ENCODE peak calls at places on chromosome 2, in four cellular contexts. Y is IMR-90, Z is T1000, F is posterior cingulate gyrus. Q is an unnamed sample.

GRCh38 chr2:49798570-49798969 is 644.3 kb upstream of the FSHR start:
- DNase-seq in Y (no peak), Z (no peak), F (no peak), Q (no peak)

GRCh38 chr2:101185656-101186055 is 34.5 kb upstream of the TBC1D8 start:
- DNase-seq in Y (no peak), Z (no peak), F (no peak), Q (no peak)

GRCh38 chr2:112751451-112752197 is 12.8 kb downstream of the CKAP2L start:
- DNase-seq in Y (peak), Z (no peak), F (no peak), Q (no peak)

GRCh38 chr2:240107386-240107785 is 28.7 kb downstream of the COPS9 start:
- DNase-seq in Y (no peak), Z (no peak), F (no peak), Q (no peak)

GRCh38 chr2:46842876-46843275 is 72.7 kb downstream of the MCFD2 start:
- DNase-seq in Y (no peak), Z (no peak), F (no peak), Q (no peak)

GRCh38 chr2:128681351-128681906 is 362.8 kb upstream of the HS6ST1 start:
- DNase-seq in Y (no peak), Z (no peak), F (no peak), Q (peak)

GRCh38 chr2:238378230-238379095 is 48.3 kb upstream of the ASB1 start:
- DNase-seq in Y (no peak), Z (no peak), F (no peak), Q (no peak)

GRCh38 chr2:235544687-235544965 is 50.8 kb downstream of the AGAP1 start:
- DNase-seq in Y (no peak), Z (no peak), F (no peak), Q (no peak)

GRCh38 chr2:31256611-31257382 is 22.8 kb downstream of the EHD3 start:
- DNase-seq in Y (no peak), Z (no peak), F (no peak), Q (peak)

GRCh38 chr2:96259497-96259921 is 6.3 kb downstream of the TMEM127 start:
- DNase-seq in Y (no peak), Z (no peak), F (no peak), Q (no peak)

GRCh38 chr2:31411771-31412170 is 2.8 kb downstream of the XDH start:
- DNase-seq in Y (no peak), Z (no peak), F (no peak), Q (no peak)

GRCh38 chr2:28375236-28375635 is 17.4 kb upstream of the FOSL2 start:
- DNase-seq in Y (no peak), Z (no peak), F (no peak), Q (no peak)

GRCh38 chr2:22143840-22144239 is 1020.1 kb downstream of the TDRD15 start:
- DNase-seq in Y (no peak), Z (no peak), F (no peak), Q (peak)

GRCh38 chr2:152466925-152467676 is 132.1 kb downstream of the FMNL2 start:
- DNase-seq in Y (peak), Z (no peak), F (no peak), Q (no peak)

GRCh38 chr2:25424426-25425028 is 82.8 kb upstream of the DNMT3A start:
- DNase-seq in Y (no peak), Z (no peak), F (no peak), Q (no peak)

GRCh38 chr2:239726091-239726591 is 299.0 kb downstream of the NDUFA10 start:
- DNase-seq in Y (no peak), Z (no peak), F (peak), Q (no peak)

GRCh38 chr2:186546842-186547241 is 43.0 kb upstream of the ITGAV start:
- DNase-seq in Y (peak), Z (no peak), F (no peak), Q (no peak)

GRCh38 chr2:46827274-46827930 is 88.2 kb downstream of the MCFD2 start:
- DNase-seq in Y (peak), Z (peak), F (no peak), Q (no peak)

GRCh38 chr2:168796583-168797285 is 5.7 kb upstream of the NOSTRIN start:
- DNase-seq in Y (peak), Z (no peak), F (no peak), Q (no peak)

GRCh38 chr2:117997872-117998454 is 15.9 kb downstream of the CCDC93 start:
- DNase-seq in Y (no peak), Z (no peak), F (no peak), Q (no peak)

GRCh38 chr2:234331566-234331965 is 165.3 kb downstream of the ARL4C start:
- DNase-seq in Y (no peak), Z (no peak), F (no peak), Q (no peak)

GRCh38 chr2:20868377-20868776 is 45.5 kb upstream of the LDAH start:
- DNase-seq in Y (no peak), Z (no peak), F (no peak), Q (no peak)

GRCh38 chr2:239188536-239188935 is 212.3 kb downstream of the HDAC4 start:
- DNase-seq in Y (no peak), Z (no peak), F (no peak), Q (no peak)

GRCh38 chr2:92074549-92074898 is 2796.7 kb upstream of the TEKT4 start:
- DNase-seq in Y (no peak), Z (no peak), F (no peak), Q (no peak)

GRCh38 chr2:145038041-145038525 is 518.2 kb upstream of the ZEB2 start:
- DNase-seq in Y (peak), Z (no peak), F (peak), Q (no peak)

GRCh38 chr2:122105885-122106221 is 350.4 kb downstream of the TSN start:
- DNase-seq in Y (no peak), Z (no peak), F (no peak), Q (no peak)

GRCh38 chr2:27849558-27849957 is 40.6 kb downstream of the RBKS start:
- DNase-seq in Y (peak), Z (no peak), F (no peak), Q (no peak)

GRCh38 chr2:17298453-17298852 is 219.8 kb downstream of the RAD51AP2 start:
- DNase-seq in Y (no peak), Z (no peak), F (no peak), Q (no peak)

GRCh38 chr2:239763433-239764097 is 261.6 kb downstream of the NDUFA10 start:
- DNase-seq in Y (no peak), Z (no peak), F (peak), Q (peak)

GRCh38 chr2:218368621-218369153 is 12.0 kb downstream of the CATIP start:
- DNase-seq in Y (no peak), Z (no peak), F (no peak), Q (peak)

GRCh38 chr2:134405641-134406081 is 151.8 kb downstream of the MGAT5 start:
- DNase-seq in Y (peak), Z (peak), F (no peak), Q (no peak)

GRCh38 chr2:23235292-23235691 is 149.7 kb upstream of the KLHL29 start:
- DNase-seq in Y (no peak), Z (no peak), F (no peak), Q (no peak)

GRCh38 chr2:191051825-191052778 is 38.1 kb upstream of the STAT1 start:
- DNase-seq in Y (peak), Z (no peak), F (no peak), Q (peak)

GRCh38 chr2:174518397-174518796 is 31.6 kb upstream of the GPR155 start:
- DNase-seq in Y (no peak), Z (no peak), F (no peak), Q (no peak)

Q was measured in GM23338.